ENCODE peak calls at places on chromosomes 11 and 22, in four cellular contexts. N is kidney, Q is uterus, W is suprapubic skin. Y is an unnamed sample.
A peak's percentile ranks its signal among the peaks of the same experiment; 100 is the strongest.

GRCh38 chr11:32385998-32386397 is 49.3 kb downstream of the WT1 start:
- DNase-seq in N (no peak), W (no peak), Q (peak; percentile 61), Y (no peak)

GRCh38 chr11:3970101-3970500 is 114.6 kb downstream of the STIM1 start:
- DNase-seq in W (no peak), Q (no peak), N (no peak), Y (no peak)

GRCh38 chr22:41382098-41382578 is 396 bp downstream of the TEF start:
- DNase-seq in Q (peak; percentile 84), N (peak; percentile 95), W (peak; percentile 89), Y (peak; percentile 66)

GRCh38 chr11:131962818-131963217 is 592.4 kb downstream of the NTM start:
- DNase-seq in Q (no peak), W (no peak), N (no peak), Y (no peak)

GRCh38 chr11:91846002-91846401 is 378.6 kb upstream of the FAT3 start:
- DNase-seq in N (no peak), W (no peak), Q (no peak), Y (no peak)

GRCh38 chr11:130478204-130478701 is 29.8 kb downstream of the ADAMTS15 start:
- DNase-seq in N (peak; percentile 93), W (no peak), Q (peak; percentile 87), Y (peak; percentile 68)

GRCh38 chr22:23862103-23862502 is 4.4 kb downstream of the SLC2A11 start:
- DNase-seq in W (no peak), N (peak; percentile 70), Q (no peak), Y (peak; percentile 45)

GRCh38 chr11:109783842-109784241 is 309.4 kb upstream of the ZC3H12C start:
- DNase-seq in Q (no peak), N (no peak), W (no peak), Y (no peak)

GRCh38 chr11:132466983-132467382 is 1065.3 kb downstream of the OPCML start:
- DNase-seq in N (no peak), W (no peak), Q (no peak), Y (no peak)

GRCh38 chr22:49412236-49412635 is 415.4 kb downstream of the BRD1 start:
- DNase-seq in Q (no peak), N (no peak), W (no peak), Y (no peak)

GRCh38 chr22:45785458-45785857 is 113.8 kb downstream of the ATXN10 start:
- DNase-seq in W (no peak), N (no peak), Q (no peak), Y (no peak)

GRCh38 chr11:95256204-95256819 is 25.3 kb upstream of the SESN3 start:
- DNase-seq in Q (no peak), N (no peak), W (no peak), Y (peak; percentile 41)

GRCh38 chr22:17629646-17630045 is 1.1 kb upstream of the ATP6V1E1 start:
- DNase-seq in Q (no peak), W (no peak), N (peak; percentile 21), Y (no peak)

GRCh38 chr11:31822604-31823371 is 11.7 kb upstream of the PAX6 start:
- DNase-seq in Q (no peak), N (no peak), W (no peak), Y (no peak)

GRCh38 chr22:31829505-31829904 is 75.7 kb downstream of the DEPDC5 start:
- DNase-seq in W (no peak), Q (peak; percentile 22), N (no peak), Y (no peak)

GRCh38 chr22:32752868-32753520 is 48.5 kb upstream of the TIMP3 start:
- DNase-seq in W (no peak), N (no peak), Q (peak; percentile 39), Y (no peak)

GRCh38 chr11:67667490-67668190 is 6.8 kb downstream of the ALDH3B2 start:
- DNase-seq in Q (no peak), N (peak; percentile 80), W (peak; percentile 71), Y (no peak)

GRCh38 chr11:102780491-102780918 is at the start of gene MMP10:
- DNase-seq in N (no peak), W (no peak), Q (no peak), Y (no peak)

GRCh38 chr22:22710719-22711531 is 66.5 kb downstream of the GGTLC2 start:
- DNase-seq in Q (peak; percentile 26), N (peak; percentile 82), W (no peak), Y (peak; percentile 69)

GRCh38 chr22:45473626-45474237 is 29.0 kb upstream of the FBLN1 start:
- DNase-seq in Q (no peak), W (no peak), N (no peak), Y (no peak)

GRCh38 chr11:35354644-35355043 is 64.7 kb downstream of the SLC1A2 start:
- DNase-seq in W (no peak), Q (no peak), N (no peak), Y (no peak)

GRCh38 chr11:117026593-117027330 is 71.5 kb downstream of the SIK3 start:
- DNase-seq in Q (no peak), N (no peak), W (no peak), Y (no peak)

GRCh38 chr11:111001091-111001430 is 244.5 kb upstream of the POU2AF2 start:
- DNase-seq in N (no peak), Q (no peak), W (no peak), Y (no peak)

GRCh38 chr11:61890536-61891330 is 612 bp downstream of the FADS3 start:
- DNase-seq in N (peak; percentile 89), Q (peak; percentile 69), W (no peak), Y (peak; percentile 44)

GRCh38 chr11:111347002-111347722 is 31.9 kb downstream of the POU2AF1 start:
- DNase-seq in W (no peak), N (no peak), Q (peak; percentile 49), Y (no peak)

GRCh38 chr11:9568161-9568853 is 5.2 kb upstream of the WEE1 start:
- DNase-seq in Q (no peak), W (no peak), N (no peak), Y (no peak)

GRCh38 chr11:86292912-86293606 is 9.0 kb upstream of the HIKESHI start:
- DNase-seq in W (no peak), Q (no peak), N (no peak), Y (no peak)

GRCh38 chr22:25546751-25547150 is 17.7 kb upstream of the GRK3 start:
- DNase-seq in W (no peak), N (no peak), Q (no peak), Y (no peak)

GRCh38 chr11:72333657-72334056 is 89.7 kb upstream of the PHOX2A start:
- DNase-seq in N (no peak), Q (no peak), W (no peak), Y (no peak)

GRCh38 chr11:74926304-74927030 is 22.4 kb downstream of the XRRA1 start:
- DNase-seq in W (no peak), Q (no peak), N (no peak), Y (no peak)

GRCh38 chr22:38861170-38861874 is 10.7 kb downstream of the CBX6 start:
- DNase-seq in W (no peak), Q (no peak), N (no peak), Y (no peak)

GRCh38 chr11:43404836-43405479 is 46.2 kb downstream of the TTC17 start:
- DNase-seq in W (no peak), Q (no peak), N (no peak), Y (no peak)

GRCh38 chr11:113114452-113115027 is 153.3 kb downstream of the NCAM1 start:
- DNase-seq in Q (peak; percentile 60), N (peak; percentile 76), W (no peak), Y (no peak)

DNA sequence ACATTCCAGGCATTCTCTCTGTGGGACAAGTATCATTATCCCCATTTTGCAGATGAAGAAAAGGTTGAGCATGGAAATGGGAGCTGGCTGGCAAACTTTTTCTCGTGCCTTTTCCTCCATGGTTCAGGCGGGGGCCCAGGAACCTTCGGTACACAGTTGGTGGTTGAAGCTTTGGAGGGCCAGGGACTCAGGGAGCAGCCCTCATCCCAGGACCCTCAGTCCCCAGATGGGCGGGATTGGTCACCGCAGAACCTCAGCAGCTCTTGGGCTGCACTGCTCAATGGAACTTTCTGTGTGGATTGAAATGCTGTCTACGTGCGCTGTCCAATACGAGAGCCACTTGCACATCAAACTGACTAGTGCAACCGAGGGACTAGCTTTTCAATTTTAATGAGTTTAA is 61.2 kb downstream of the TSPAN18 start:
- DNase-seq in N (no peak), Q (no peak), W (no peak), Y (no peak)
- H3K4me3 ChIP-seq in N (no peak overlapping the region), Q (no peak overlapping the region), W (no peak overlapping the region), Y (no peak overlapping the region)

GRCh38 chr22:36155702-36156101 is 4.9 kb downstream of the APOL3 start:
- DNase-seq in W (no peak), N (peak; percentile 87), Q (peak; percentile 83), Y (peak; percentile 54)
- TF ChIP-seq CTCF in W (no peak), N (no peak), Q (no peak), Y (no peak)

GRCh38 chr11:2513441-2513840 is 68.6 kb downstream of the KCNQ1 start:
- DNase-seq in W (no peak), N (peak; percentile 54), Q (no peak), Y (peak; percentile 20)

GRCh38 chr11:2511421-2512369 is 66.9 kb downstream of the KCNQ1 start:
- DNase-seq in Q (peak; percentile 11), W (peak; percentile 78), N (peak; percentile 63), Y (peak; percentile 29)

GRCh38 chr11:2510626-2511402 is 66.0 kb downstream of the KCNQ1 start:
- DNase-seq in Q (no peak), W (no peak), N (peak; percentile 65), Y (peak; percentile 17)

GRCh38 chr11:2515401-2516275 is 70.8 kb downstream of the KCNQ1 start:
- DNase-seq in Q (peak; percentile 10), W (peak; percentile 68), N (peak; percentile 64), Y (no peak)

DNA sequence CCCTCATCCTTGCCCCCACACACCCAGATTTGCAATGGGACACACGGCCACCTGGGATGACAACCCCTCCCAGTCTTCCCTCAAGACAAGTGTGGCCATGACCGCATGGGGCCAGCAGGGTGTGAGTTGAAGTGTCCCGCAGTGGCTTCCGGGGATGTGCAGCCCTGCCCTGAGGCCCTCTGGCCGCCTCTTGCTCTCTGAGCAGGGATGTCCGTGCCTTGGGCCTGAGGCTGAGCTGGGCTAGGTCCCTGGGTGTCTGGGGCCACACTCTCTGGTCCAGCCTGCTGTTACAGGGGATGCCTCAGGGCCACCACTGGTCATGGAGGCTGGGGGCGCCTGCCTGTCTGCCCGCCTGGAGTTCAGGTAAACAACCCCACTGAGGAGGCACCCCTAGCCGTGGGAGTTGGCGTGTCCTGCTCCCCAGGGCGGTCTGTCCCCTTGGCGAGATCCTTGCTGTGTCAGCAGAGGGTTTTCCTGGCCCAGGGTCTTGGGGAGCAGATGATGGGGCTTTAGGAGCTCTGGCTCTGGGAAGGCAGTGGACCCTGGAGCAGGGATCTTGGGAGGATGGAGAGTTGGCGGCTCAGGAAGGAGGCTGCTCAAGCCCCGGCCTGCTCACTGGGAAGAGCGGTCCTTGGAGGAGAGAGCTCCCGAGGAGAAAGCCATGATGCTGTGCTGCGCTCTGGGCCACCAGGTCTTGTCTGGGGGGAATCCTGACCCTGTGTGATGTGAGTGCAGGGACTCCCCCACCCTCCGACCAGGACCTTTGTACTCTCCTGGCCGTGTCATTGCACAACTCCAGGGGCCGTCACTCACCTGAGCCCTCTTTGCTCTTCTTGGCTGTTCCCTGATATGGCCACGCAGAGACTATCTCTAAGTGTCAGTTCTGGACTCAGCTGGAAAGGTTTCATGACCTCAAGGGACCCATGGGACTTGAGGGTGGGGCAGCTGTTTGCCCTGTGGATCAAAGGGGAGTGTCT is 67.9 kb downstream of the KCNQ1 start:
- DNase-seq in Q (peak; percentile 11), N (peak; percentile 73), W (no peak), Y (peak; percentile 26)
- H3K4me1 ChIP-seq in Q (no peaks in the 10 kb centered on the region), N (no peaks in the 10 kb centered on the region), W (peaks cover 9% of the 10 kb centered on the region), Y (no peaks in the 10 kb centered on the region)

GRCh38 chr11:120212926-120213325 is 2.1 kb downstream of the OAF start:
- DNase-seq in N (peak; percentile 40), W (no peak), Q (no peak), Y (no peak)

GRCh38 chr11:120210651-120211521 is at the start of gene OAF:
- DNase-seq in N (peak; percentile 93), Q (peak; percentile 75), W (no peak), Y (peak; percentile 57)

GRCh38 chr11:120212259-120212888 is 1.5 kb downstream of the OAF start:
- DNase-seq in W (no peak), Q (no peak), N (peak; percentile 61), Y (no peak)

GRCh38 chr11:120209750-120210650 is 832 bp upstream of the OAF start:
- DNase-seq in W (no peak), Q (no peak), N (no peak), Y (no peak)

GRCh38 chr11:120211522-120212258 is 858 bp downstream of the OAF start:
- DNase-seq in Q (no peak), N (no peak), W (no peak), Y (no peak)
- H3K4me3 ChIP-seq in Q (peak overlapping the region; percentile 37), N (peak overlapping the region; percentile 78), W (peak overlapping the region; percentile 86), Y (peak overlapping the region; percentile 52)

Y was measured in lung.